ENCODE peak calls at places on chromosomes 13 and 19, in four cellular contexts. V is fibroblast of lung, N is mesendoderm, X is ovary. Y is an unnamed sample. For H3K4me1, the result is how much of the 10 kb centered on the place peaks cover.

GRCh38 chr19:10516064-10516385 is 1.2 kb downstream of the S1PR5 start:
- DNase-seq in N (no peak), X (no peak), V (no peak), Y (no peak)

GRCh38 chr13:71290963-71291937 is 575.8 kb downstream of the DACH1 start:
- DNase-seq in V (peak), X (no peak), N (no peak), Y (no peak)

GRCh38 chr13:27919934-27920676 is at the start of gene PDX1:
- DNase-seq in N (peak), X (no peak), V (no peak), Y (peak)

GRCh38 chr13:110455941-110456340 is 105.6 kb downstream of the RAB20 start:
- DNase-seq in N (peak), V (peak), X (peak), Y (peak)

GRCh38 chr13:113730831-113731191 is 28.2 kb upstream of the TMEM255B start:
- DNase-seq in N (no peak), X (no peak), V (no peak), Y (no peak)

GRCh38 chr19:54469496-54469934 is 3.6 kb downstream of the CDC42EP5 start:
- DNase-seq in N (no peak), V (no peak), X (peak), Y (peak)

GRCh38 chr13:94128430-94128829 is 351.1 kb downstream of the DCT start:
- DNase-seq in X (no peak), N (peak), V (no peak), Y (peak)

GRCh38 chr13:113407103-113407530 is 43.2 kb upstream of the GRTP1 start:
- DNase-seq in X (peak), V (no peak), N (no peak), Y (no peak)

GRCh38 chr13:95319551-95320274 is 18.5 kb upstream of the ABCC4 start:
- DNase-seq in X (no peak), N (no peak), V (peak), Y (no peak)

GRCh38 chr19:4870025-4870700 is 2.7 kb upstream of the PLIN3 start:
- DNase-seq in N (peak), X (peak), V (peak), Y (peak)

GRCh38 chr13:42696191-42696590 is 85.2 kb upstream of the FAM216B start:
- DNase-seq in X (no peak), N (no peak), V (peak), Y (no peak)

GRCh38 chr13:112820318-112820717 is 130.5 kb downstream of the ATP11A start:
- DNase-seq in N (no peak), X (no peak), V (no peak), Y (no peak)

GRCh38 chr13:73268306-73268705 is 209.5 kb downstream of the KLF5 start:
- DNase-seq in N (no peak), X (no peak), V (peak), Y (no peak)

GRCh38 chr13:102317593-102317992 is 84.3 kb downstream of the FGF14 start:
- DNase-seq in N (peak), X (peak), V (peak), Y (peak)

GRCh38 chr19:29551774-29552173 is 26.0 kb downstream of the VSTM2B start:
- DNase-seq in N (no peak), V (no peak), X (no peak), Y (no peak)

GRCh38 chr13:77430377-77430951 is 103.6 kb upstream of the MYCBP2 start:
- DNase-seq in X (no peak), N (no peak), V (no peak), Y (no peak)

GRCh38 chr19:5058456-5059190 is 89.7 kb downstream of the KDM4B start:
- DNase-seq in V (no peak), N (no peak), X (no peak), Y (peak)

GRCh38 chr13:27281420-27281819 is 10.8 kb downstream of the RASL11A start:
- DNase-seq in X (no peak), V (no peak), N (no peak), Y (no peak)

GRCh38 chr13:112532837-112533745 is 54.9 kb downstream of the TUBGCP3 start:
- DNase-seq in V (no peak), X (no peak), N (no peak), Y (no peak)

GRCh38 chr19:54425382-54425723 is 10.1 kb downstream of the TTYH1 start:
- DNase-seq in N (no peak), V (no peak), X (no peak), Y (peak)

GRCh38 chr13:97257800-97258799 is 36.0 kb downstream of the MBNL2 start:
- DNase-seq in V (peak), N (peak), X (peak), Y (peak)

GRCh38 chr13:64278493-64278892 is 2862.8 kb upstream of the PCDH20 start:
- DNase-seq in V (peak), X (no peak), N (no peak), Y (no peak)

GRCh38 chr19:33201886-33202545 is 7.9 kb downstream of the LRP3 start:
- DNase-seq in X (no peak), N (no peak), V (no peak), Y (no peak)

GRCh38 chr19:11964496-11964857 is 363 bp upstream of the ZNF763 start:
- DNase-seq in V (no peak), N (no peak), X (peak), Y (peak)

GRCh38 chr13:33259296-33259695 is 26.3 kb downstream of the STARD13 start:
- DNase-seq in V (no peak), N (peak), X (no peak), Y (no peak)

GRCh38 chr13:33256148-33256547 is 29.4 kb downstream of the STARD13 start:
- DNase-seq in X (no peak), N (no peak), V (no peak), Y (no peak)

GRCh38 chr13:33260168-33261098 is 25.1 kb downstream of the STARD13 start:
- DNase-seq in N (no peak), X (no peak), V (peak), Y (peak)

GRCh38 chr13:33257786-33258185 is 27.8 kb downstream of the STARD13 start:
- DNase-seq in N (no peak), X (no peak), V (no peak), Y (no peak)

GRCh38 chr13:33258437-33259193 is 26.9 kb downstream of the STARD13 start:
- DNase-seq in N (no peak), V (peak), X (no peak), Y (no peak)
- H3K4me1 ChIP-seq in N (under half), V (under half), X (under half), Y (under half)

GRCh38 chr19:18514800-18515682 is 6.8 kb downstream of the ELL start:
- DNase-seq in N (peak), V (peak), X (peak), Y (peak)

GRCh38 chr19:18515959-18516358 is 5.9 kb downstream of the ELL start:
- DNase-seq in X (no peak), N (no peak), V (no peak), Y (peak)

GRCh38 chr19:18519962-18520847 is 1.7 kb downstream of the ELL start:
- DNase-seq in N (peak), V (peak), X (peak), Y (peak)

GRCh38 chr19:18518639-18519038 is 3.2 kb downstream of the ELL start:
- DNase-seq in N (no peak), V (no peak), X (no peak), Y (no peak)

DNA sequence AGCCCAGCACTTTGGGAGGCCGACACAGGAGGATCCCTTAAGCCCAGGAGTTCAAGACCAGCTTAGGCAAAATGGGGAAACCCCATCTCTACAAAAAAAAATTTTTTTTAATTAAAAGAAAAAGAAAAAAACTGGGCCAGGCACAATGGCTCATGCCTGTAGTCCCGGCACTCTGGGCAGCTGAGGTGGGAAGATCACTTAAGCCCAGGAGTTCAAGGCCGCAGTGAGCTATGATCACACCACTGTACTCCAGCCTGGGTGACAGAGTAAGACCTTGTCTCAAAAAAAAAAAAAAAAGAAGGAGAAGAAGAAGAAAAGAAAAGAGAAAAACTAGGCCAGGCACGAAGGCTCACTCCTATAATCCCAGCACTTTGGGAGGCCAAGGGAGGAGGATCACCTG is 4.3 kb downstream of the ELL start:
- DNase-seq in X (no peak), N (no peak), V (no peak), Y (no peak)
- H3K4me1 ChIP-seq in X (under half), N (under half), V (under half), Y (under half)

GRCh38 chr19:15633122-15633521 is 7.6 kb upstream of the CYP4F3 start:
- DNase-seq in N (no peak), X (no peak), V (no peak), Y (no peak)

GRCh38 chr19:15634105-15634504 is 6.6 kb upstream of the CYP4F3 start:
- DNase-seq in X (no peak), V (no peak), N (no peak), Y (no peak)

GRCh38 chr19:15635016-15635805 is 5.5 kb upstream of the CYP4F3 start:
- DNase-seq in X (no peak), N (no peak), V (no peak), Y (no peak)

GRCh38 chr19:15631817-15632216 is 8.9 kb upstream of the CYP4F3 start:
- DNase-seq in N (peak), V (no peak), X (no peak), Y (no peak)

DNA sequence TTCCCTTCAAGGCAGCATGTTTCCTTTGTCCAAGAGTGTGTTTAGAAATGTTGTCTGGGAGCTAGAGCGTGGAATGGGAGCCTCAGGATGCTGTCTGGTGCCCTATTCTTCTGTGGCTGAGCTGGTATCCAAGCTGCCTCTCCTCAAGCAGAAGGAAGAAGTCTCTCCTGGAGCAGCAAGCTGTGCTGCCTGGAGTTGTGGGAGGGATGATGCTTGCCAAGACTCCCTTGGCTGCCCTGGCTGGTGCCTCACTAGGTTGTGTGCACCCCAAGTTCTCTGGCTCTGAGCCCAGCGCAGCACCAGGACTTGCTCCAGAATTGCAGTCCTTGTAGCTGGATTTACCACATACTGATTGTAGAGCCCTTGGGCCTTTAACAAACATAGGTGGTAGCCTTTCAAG is 4.7 kb upstream of the CYP4F3 start:
- DNase-seq in X (no peak), N (no peak), V (no peak), Y (no peak)
- H3K4me1 ChIP-seq in X (under half), N (under half), V (under half), Y (under half)

GRCh38 chr19:40270362-40271089 is 14.6 kb downstream of the AKT2 start:
- DNase-seq in X (no peak), N (peak), V (no peak), Y (no peak)
- H3K4me1 ChIP-seq in X (under half), N (under half), V (under half), Y (under half)

GRCh38 chr19:14114439-14114838 is 3.1 kb downstream of the PRKACA start:
- DNase-seq in N (no peak), X (no peak), V (no peak), Y (no peak)
- H3K4me1 ChIP-seq in N (under half), X (under half), V (under half), Y (under half)

DNA sequence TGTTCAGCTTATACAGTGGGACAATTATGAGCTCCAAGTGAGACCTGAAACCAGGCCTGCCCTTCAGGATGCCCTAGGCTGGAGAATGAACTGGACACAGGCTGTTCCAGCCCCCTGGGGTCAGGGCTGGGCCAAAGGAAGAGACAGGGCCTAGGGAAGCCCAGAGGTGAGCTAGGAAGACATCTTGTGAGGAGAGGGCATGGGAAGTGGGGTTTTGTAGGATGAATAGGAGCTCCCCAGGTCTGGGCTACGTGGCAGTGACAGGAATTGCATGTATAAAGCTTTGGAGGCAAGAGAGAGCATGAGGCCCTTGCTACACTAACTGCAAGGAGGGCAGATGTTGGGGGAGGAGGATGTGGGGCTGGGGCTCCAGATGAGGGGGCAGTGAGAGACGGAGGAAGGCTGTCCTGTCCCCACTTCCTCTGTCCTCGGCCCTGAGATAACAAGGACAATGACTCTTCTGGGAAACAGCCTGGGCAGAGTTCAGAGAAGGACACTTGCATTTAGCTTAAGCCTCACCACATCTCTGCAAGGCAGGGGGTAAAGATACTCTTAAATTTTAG is 1.5 kb upstream of the TBXA2R start:
- DNase-seq in V (no peak), N (no peak), X (no peak), Y (no peak)
- H3K4me1 ChIP-seq in V (under half), N (under half), X (under half), Y (under half)

DNA sequence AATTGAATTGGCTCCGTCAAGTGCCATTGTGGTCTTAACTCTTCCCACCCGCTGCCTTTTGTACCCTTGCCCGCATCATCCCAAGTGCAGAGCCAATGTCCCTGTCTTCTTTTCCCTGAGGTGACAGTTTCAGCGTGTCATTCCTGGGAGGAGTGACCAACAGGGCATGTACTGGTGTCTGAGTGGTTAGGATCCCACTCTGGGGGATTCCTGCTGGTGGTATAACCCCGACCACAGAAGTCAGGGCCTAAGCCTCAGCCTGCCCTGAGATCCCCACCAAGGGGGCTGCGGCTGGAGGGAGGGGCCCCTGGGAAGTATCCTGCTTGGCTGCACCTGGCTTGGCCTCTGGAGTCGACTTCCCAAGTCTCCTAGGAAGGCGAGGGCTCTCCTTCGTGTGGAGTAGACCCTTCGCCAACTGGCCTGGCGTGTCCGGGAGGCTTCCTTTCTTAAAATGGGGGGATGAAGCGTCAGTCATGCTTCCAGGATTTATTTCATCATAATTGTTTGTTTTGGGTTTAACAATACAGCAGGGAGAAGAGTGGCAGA is 40.6 kb downstream of the NFIX start:
- DNase-seq in N (no peak), V (no peak), X (no peak), Y (no peak)
- H3K4me1 ChIP-seq in N (under half), V (half or more), X (half or more), Y (half or more)

GRCh38 chr19:1070931-1071791 is 4.2 kb downstream of the ARHGAP45 start:
- DNase-seq in X (peak), N (no peak), V (no peak), Y (peak)

GRCh38 chr19:1072371-1073015 is 5.5 kb downstream of the ARHGAP45 start:
- DNase-seq in X (no peak), V (no peak), N (no peak), Y (no peak)

GRCh38 chr19:1074512-1075283 is 7.7 kb downstream of the ARHGAP45 start:
- DNase-seq in V (no peak), X (peak), N (no peak), Y (peak)

GRCh38 chr19:1073956-1074511 is 7.1 kb downstream of the ARHGAP45 start:
- DNase-seq in X (no peak), N (no peak), V (no peak), Y (no peak)

DNA sequence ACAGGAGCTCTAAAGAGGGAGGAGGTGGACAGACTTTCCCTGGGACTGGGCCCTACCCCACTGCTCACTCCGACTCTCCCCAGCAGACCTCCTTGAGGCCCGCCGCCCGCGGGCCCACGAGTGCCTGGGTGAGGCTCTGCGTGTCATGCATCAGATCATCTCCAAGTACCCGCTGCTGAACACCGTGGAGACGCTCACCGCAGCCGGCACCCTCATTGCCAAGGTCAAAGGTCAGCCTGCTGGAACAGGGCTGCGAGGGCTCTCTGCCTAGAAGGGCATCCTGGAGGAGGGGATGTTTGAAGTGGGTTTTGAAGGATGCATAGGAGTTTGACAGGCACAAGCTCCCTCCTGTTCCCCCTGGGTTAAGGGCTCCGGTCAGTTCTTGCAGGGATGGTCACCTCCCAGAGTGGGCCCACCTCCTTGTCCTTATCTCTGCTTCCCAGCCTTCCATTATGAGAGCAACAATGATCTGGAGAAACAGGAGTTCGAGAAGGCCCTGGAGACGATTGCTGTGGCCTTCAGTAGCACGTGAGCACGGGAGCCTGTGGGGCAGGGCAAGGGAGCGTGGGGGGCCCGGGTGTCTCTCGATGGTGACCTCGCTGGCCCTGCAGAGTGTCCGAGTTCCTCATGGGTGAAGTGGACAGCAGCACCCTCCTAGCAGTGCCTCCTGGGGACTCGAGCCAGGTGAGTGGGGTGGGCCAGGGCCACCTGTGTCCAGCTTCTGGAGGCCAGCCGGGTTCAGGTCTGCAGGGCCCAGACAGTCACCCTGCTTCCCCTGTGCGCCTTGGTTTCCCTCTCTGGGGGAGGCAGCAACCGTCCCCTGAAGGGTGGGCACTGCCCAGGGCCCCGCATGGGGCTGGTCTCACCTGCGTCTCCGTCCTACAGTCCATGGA is 6.3 kb downstream of the ARHGAP45 start:
- DNase-seq in N (no peak), X (no peak), V (no peak), Y (peak)
- H3K4me1 ChIP-seq in N (under half), X (under half), V (under half), Y (under half)